ENCODE peak calls at places on chromosomes 6 and 20, in six cellular contexts. O is stimulated activated CD8-positive, alpha-beta memory T cell treated with anti-CD3 and anti-CD28 coated beads, Interleukin-12 subunit alpha, Interleukin-12 subunit beta, amount 100 ng/mL, for 4 hours; M is posterior cingulate gyrus; W is NCI-H1436; X is transverse colon; H is effector CD4-positive, alpha-beta T cell. B is an unnamed sample.

GRCh38 chr6:87588756-87589407 is 905 bp downstream of the RARS2 start:
- DNase-seq in O (no peak), M (no peak), W (no peak), X (no peak), H (no peak), B (no peak)

GRCh38 chr6:11218077-11218392 is 14.4 kb downstream of the NEDD9 start:
- DNase-seq in O (no peak), M (no peak), W (no peak), X (no peak), H (no peak), B (no peak)

GRCh38 chr6:158008894-158009891 is 27.5 kb downstream of the SYNJ2 start:
- DNase-seq in O (no peak), M (peak), W (no peak), X (peak), H (no peak), B (peak)

GRCh38 chr6:63789699-63790098 is 154.1 kb downstream of the PHF3 start:
- DNase-seq in O (no peak), M (no peak), W (no peak), X (no peak), H (no peak), B (no peak)

GRCh38 chr20:13526551-13526950 is 112.2 kb downstream of the TASP1 start:
- DNase-seq in O (no peak), M (no peak), W (no peak), X (no peak), H (no peak), B (no peak)

GRCh38 chr20:14632906-14633305 is 295.5 kb upstream of the FLRT3 start:
- DNase-seq in O (no peak), M (no peak), W (no peak), X (no peak), H (no peak), B (no peak)

GRCh38 chr6:41000248-41000647 is 38.8 kb downstream of the UNC5CL start:
- DNase-seq in O (no peak), M (no peak), W (no peak), X (no peak), H (no peak), B (no peak)

GRCh38 chr6:26401389-26401986 is 587 bp upstream of the BTN3A1 start:
- DNase-seq in O (no peak), M (no peak), W (no peak), X (no peak), H (no peak), B (no peak)

GRCh38 chr6:28001351-28001750 is 44.3 kb downstream of the OR2B6 start:
- DNase-seq in O (no peak), M (no peak), W (no peak), X (no peak), H (no peak), B (no peak)

GRCh38 chr6:9250852-9251251 is 815.5 kb upstream of the SLC35B3 start:
- DNase-seq in O (no peak), M (no peak), W (peak), X (peak), H (no peak), B (peak)

GRCh38 chr6:31906122-31906521 is 4.2 kb upstream of the ZBTB12 start:
- DNase-seq in O (no peak), M (no peak), W (no peak), X (no peak), H (no peak), B (no peak)